ENCODE peak calls at places on chromosomes 4 and X, in six cellular contexts. Z is activated gamma-delta T cell treated with Interleukin-2 at 50 U/mL for 16 hours, T is A549, J is Kasumi-1, U is tibial artery, L is GM23338. N is an unnamed sample.
A peak's percentile ranks its signal among the peaks of the same experiment; 100 is the strongest.

GRCh38 chrX:14039344-14039743 is 9.7 kb upstream of the GEMIN8 start:
- DNase-seq in Z (peak; percentile 69), T (no peak), J (peak; percentile 38), U (no peak), L (peak; percentile 53), N (peak; percentile 61)

GRCh38 chr4:30600246-30600645 is 119.9 kb upstream of the PCDH7 start:
- DNase-seq in Z (no peak), T (no peak), J (no peak), U (no peak), L (peak; percentile 43), N (peak; percentile 49)

GRCh38 chr4:38109896-38110295 is 149.7 kb downstream of the PTTG2 start:
- DNase-seq in Z (no peak), T (no peak), J (no peak), U (no peak), L (no peak), N (no peak)

GRCh38 chr4:84905646-84906045 is 60.8 kb downstream of the WDFY3 start:
- DNase-seq in Z (no peak), T (no peak), J (no peak), U (no peak), L (no peak), N (no peak)

GRCh38 chrX:78957049-78957767 is 12.0 kb downstream of the P2RY10 start:
- DNase-seq in Z (no peak), T (no peak), J (no peak), U (no peak), L (no peak), N (no peak)

GRCh38 chr4:160523236-160523635 is 1420.4 kb downstream of the RAPGEF2 start:
- DNase-seq in Z (no peak), T (no peak), J (no peak), U (no peak), L (no peak), N (peak; percentile 37)

GRCh38 chrX:110851780-110852179 is 56.2 kb upstream of the CHRDL1 start:
- DNase-seq in Z (no peak), T (peak; percentile 3), J (no peak), U (no peak), L (no peak), N (peak; percentile 5)

GRCh38 chr4:139633661-139634060 is 32.0 kb upstream of the MGST2 start:
- DNase-seq in Z (no peak), T (peak; percentile 17), J (no peak), U (no peak), L (peak; percentile 64), N (peak; percentile 55)

GRCh38 chr4:116599859-116600258 is 485.5 kb downstream of the TRAM1L1 start:
- DNase-seq in Z (peak; percentile 3), T (no peak), J (no peak), U (no peak), L (peak; percentile 52), N (no peak)